ENCODE peak calls at places on chromosomes 3 and 15, in seven cellular contexts. Q is CD8-positive, alpha-beta memory T cell; A is CD8-positive, alpha-beta T cell; X is BE2C; V is esophagus squamous epithelium; K is heart left ventricle; I is RWPE2. N is an unnamed sample. For H3K4me1, the result is how much of the 10 kb centered on the place peaks cover.

GRCh38 chr15:77527164-77527778 is 105.4 kb downstream of the LINGO1 start:
- DNase-seq in Q (no peak), A (no peak), X (peak), V (no peak), K (no peak), I (peak), N (no peak)

GRCh38 chr3:164230385-164231094 is 847.8 kb downstream of the SI start:
- DNase-seq in Q (no peak), A (no peak), X (no peak), V (no peak), K (no peak), I (no peak), N (no peak)

GRCh38 chr15:90336705-90337141 is 15.4 kb upstream of the ZNF774 start:
- DNase-seq in Q (no peak), A (no peak), X (no peak), V (no peak), K (peak), I (no peak), N (no peak)

GRCh38 chr15:78329625-78330024 is 10.5 kb upstream of the CRABP1 start:
- DNase-seq in Q (no peak), A (no peak), X (no peak), V (no peak), K (no peak), I (no peak), N (no peak)

GRCh38 chr3:184524981-184525336 is 36.6 kb upstream of the EPHB3 start:
- DNase-seq in Q (no peak), A (peak), X (no peak), V (no peak), K (peak), I (no peak), N (no peak)

GRCh38 chr3:138051946-138052802 is 42.2 kb downstream of the CLDN18 start:
- DNase-seq in Q (no peak), A (no peak), X (peak), V (no peak), K (no peak), I (no peak), N (peak)

GRCh38 chr3:45366305-45366704 is 22.1 kb upstream of the LARS2 start:
- DNase-seq in Q (no peak), A (no peak), X (no peak), V (no peak), K (no peak), I (no peak), N (no peak)

GRCh38 chr15:76972420-76973361 is 22.2 kb upstream of the PSTPIP1 start:
- DNase-seq in Q (no peak), A (no peak), X (no peak), V (no peak), K (peak), I (no peak), N (no peak)

GRCh38 chr3:36965440-36965839 is 20.6 kb upstream of the TRANK1 start:
- DNase-seq in Q (no peak), A (no peak), X (no peak), V (no peak), K (no peak), I (no peak), N (no peak)

GRCh38 chr3:50318615-50319014 is 3.9 kb downstream of the HYAL2 start:
- DNase-seq in Q (no peak), A (no peak), X (no peak), V (no peak), K (peak), I (peak), N (no peak)

GRCh38 chr3:50320853-50321145 is 1.7 kb downstream of the HYAL2 start:
- DNase-seq in Q (no peak), A (no peak), X (no peak), V (no peak), K (no peak), I (no peak), N (no peak)

GRCh38 chr3:50319181-50319871 is 3.2 kb downstream of the HYAL2 start:
- DNase-seq in Q (no peak), A (no peak), X (no peak), V (no peak), K (no peak), I (peak), N (no peak)

GRCh38 chr3:50321146-50321843 is 1.2 kb downstream of the HYAL2 start:
- DNase-seq in Q (peak), A (peak), X (peak), V (peak), K (peak), I (peak), N (no peak)

DNA sequence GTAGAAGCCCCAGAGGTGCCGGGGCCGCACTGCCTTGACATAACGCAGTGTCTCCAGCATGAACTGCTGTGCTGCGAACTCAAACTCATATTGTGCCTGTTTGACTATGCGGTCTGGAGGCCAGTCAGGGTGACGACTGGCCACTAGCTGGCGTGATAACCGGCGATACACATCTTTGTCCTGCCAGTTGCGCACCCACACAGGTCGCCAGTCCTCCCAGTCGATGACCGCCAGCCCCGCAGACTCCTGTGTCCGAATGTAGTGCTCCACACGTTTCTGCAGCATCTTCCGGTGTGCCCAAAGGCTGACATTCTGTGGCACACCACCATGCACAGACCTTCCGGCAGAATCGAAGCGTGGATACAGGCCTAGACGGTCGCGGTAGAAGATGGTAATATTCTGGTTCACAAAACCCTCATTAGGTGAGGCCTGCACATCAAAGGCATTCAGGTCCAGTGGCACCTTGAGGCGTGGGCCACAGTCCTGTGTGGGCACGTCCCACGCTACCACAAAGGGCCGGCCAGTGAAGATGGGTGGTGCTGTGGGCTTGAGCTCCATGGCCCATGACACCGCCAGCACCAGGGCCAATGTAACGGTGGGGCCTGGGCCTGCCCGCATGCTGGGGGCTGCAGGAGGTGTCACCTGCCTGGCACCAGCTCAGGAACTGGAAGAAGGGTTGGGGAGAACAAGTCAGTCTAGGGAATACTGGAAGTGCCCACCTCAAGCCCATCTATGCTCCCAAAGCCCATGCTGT is 2.5 kb downstream of the HYAL2 start:
- DNase-seq in Q (no peak), A (no peak), X (no peak), V (no peak), K (peak), I (peak), N (no peak)
- H3K4me1 ChIP-seq in Q (under half), A (under half), X (under half), V (half or more), K (half or more), I (under half), N (under half)

DNA sequence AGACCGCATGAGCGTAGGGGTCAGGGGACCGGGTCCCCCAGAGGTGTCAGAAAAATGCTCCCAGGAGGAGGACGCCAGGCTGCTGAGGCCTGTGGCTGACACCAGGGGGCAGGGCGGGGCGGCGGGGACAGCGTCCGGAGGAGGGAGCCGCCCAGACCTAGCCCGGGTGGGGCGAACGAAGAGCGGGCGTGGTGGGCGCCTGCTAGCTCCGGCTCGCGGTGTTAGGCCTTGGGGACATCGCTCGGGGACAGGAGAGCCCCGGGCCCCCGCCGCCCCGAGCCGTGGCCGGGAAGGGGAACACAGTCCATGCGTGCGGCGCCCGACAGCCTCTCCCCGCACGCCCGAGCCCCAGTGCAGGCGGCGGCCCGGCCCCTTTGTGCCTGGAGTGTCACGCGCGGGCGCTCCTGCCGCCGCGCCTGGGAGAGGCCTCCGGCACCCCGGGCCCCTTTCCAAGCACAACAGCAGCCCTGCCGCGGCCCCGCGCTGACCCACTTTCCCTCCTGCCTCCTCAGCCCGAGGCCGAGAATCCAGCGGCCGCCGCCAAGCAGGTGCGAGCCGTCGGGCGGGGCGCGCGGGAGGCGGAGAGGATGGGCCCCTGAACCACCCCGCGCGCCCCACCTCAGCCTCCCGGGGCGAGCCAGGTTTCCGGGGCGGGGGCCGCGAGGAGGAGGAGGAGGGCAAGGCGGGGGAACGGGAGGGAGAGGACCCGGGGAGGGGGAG is 111.0 kb upstream of the KLF13 start:
- DNase-seq in Q (peak), A (peak), X (peak), V (peak), K (peak), I (peak), N (no peak)
- H3K4me3 ChIP-seq in Q (peak), A (peak), X (peak), V (peak), K (peak), I (peak), N (peak)

GRCh38 chr15:62897634-62898033 is 144.9 kb upstream of the TPM1 start:
- DNase-seq in Q (no peak), A (no peak), X (no peak), V (no peak), K (no peak), I (no peak), N (no peak)
- H3K4me1 ChIP-seq in Q (under half), A (under half), X (under half), V (under half), K (half or more), I (half or more), N (under half)

GRCh38 chr3:62095080-62095479 is 278.3 kb downstream of the FEZF2 start:
- DNase-seq in Q (no peak), A (no peak), X (no peak), V (no peak), K (no peak), I (no peak), N (no peak)
- H3K4me3 ChIP-seq in Q (no peak), A (no peak), X (no peak), V (no peak), K (no peak), I (no peak), N (no peak)

GRCh38 chr3:155949464-155950217 is 79.2 kb downstream of the GMPS start:
- DNase-seq in Q (no peak), A (no peak), X (no peak), V (no peak), K (no peak), I (no peak), N (no peak)
- H3K4me1 ChIP-seq in Q (under half), A (under half), X (under half), V (under half), K (under half), I (under half), N (under half)

GRCh38 chr3:186682734-186683133 is 16.9 kb downstream of the HRG start:
- DNase-seq in Q (no peak), A (no peak), X (no peak), V (no peak), K (no peak), I (no peak), N (no peak)
- H3K4me3 ChIP-seq in Q (no peak), A (no peak), X (no peak), V (no peak), K (no peak), I (no peak), N (no peak)

GRCh38 chr3:192888121-192888520 is 29.5 kb downstream of the MB21D2 start:
- DNase-seq in Q (no peak), A (no peak), X (no peak), V (no peak), K (no peak), I (no peak), N (no peak)
- H3K4me1 ChIP-seq in Q (under half), A (under half), X (under half), V (under half), K (under half), I (half or more), N (under half)

DNA sequence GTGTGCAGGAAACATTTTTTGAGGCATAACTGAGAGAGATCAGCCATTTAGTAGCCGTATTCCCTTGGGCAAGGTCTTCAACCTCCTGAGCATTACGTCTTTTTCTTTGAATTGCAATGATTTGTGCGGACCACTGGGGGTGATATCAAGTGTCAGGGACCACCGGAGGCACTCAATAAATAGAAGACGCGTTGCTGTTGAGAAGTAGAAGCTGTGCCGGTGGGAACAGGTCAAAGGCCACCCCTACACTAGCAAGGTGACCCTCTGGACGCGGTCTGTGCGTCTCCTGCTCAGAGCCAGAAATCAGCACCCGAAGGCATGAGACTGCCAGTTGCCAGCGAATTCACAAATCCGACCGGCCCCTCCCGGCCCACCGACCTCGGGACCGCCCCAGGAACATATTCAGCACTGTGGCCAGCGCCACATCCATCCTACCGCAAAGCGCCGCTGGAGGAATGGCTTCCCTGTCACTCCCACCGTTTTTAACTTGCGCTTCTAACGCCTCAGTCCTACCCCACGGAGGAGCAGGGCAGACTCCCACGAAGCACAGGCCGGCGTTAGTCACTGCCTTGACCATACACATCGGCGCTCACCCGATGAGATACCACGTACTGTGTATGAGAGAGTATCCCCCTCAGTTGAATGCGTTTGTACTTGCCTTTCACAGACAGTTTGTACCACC is 1.4 kb upstream of the GHSR start:
- DNase-seq in Q (no peak), A (no peak), X (no peak), V (no peak), K (no peak), I (no peak), N (no peak)
- H3K4me3 ChIP-seq in Q (no peak), A (no peak), X (no peak), V (no peak), K (no peak), I (no peak), N (no peak)

DNA sequence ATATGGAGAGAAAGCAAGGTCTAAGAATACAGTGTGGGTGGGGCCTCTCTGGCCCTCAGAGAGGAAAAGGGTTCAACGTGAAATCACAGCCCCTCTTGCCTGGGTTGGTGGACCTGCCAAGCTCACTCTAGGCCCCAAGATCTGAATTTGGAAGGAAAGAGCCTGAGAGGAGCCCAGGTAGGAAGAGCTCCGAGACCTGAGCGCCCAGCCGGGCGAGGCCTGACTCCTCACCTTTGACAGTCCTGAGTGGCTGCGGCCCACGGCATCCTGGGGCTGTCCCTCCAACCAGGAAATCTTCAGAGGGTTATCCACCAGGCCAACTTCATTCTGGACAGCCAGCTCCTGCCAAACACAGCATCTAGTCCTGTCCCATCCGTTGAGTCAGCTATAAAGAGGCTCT is 3.7 kb downstream of the C15orf62 start:
- DNase-seq in Q (no peak), A (no peak), X (no peak), V (no peak), K (no peak), I (no peak), N (no peak)
- H3K4me1 ChIP-seq in Q (under half), A (under half), X (under half), V (under half), K (under half), I (under half), N (under half)

N was measured in iPS DF 6.9.